ENCODE peak calls at places on chromosome 3, in five cellular contexts. One of them, this sample, is unnamed.

GRCh38 chr3:156473341-156473740 is 81.6 kb downstream of the SSR3 start:
- DNase-seq in fibroblast of villous mesenchyme: no peak
- DNase-seq in Kasumi-1: no peak
- DNase-seq in endothelial cell: no peak
- DNase-seq in lower lobe of right lung: no peak
- DNase-seq in this sample: no peak

GRCh38 chr3:9786825-9787654 is 5.2 kb downstream of the TADA3 start:
- DNase-seq in Kasumi-1: no peak
- DNase-seq in endothelial cell: no peak
- DNase-seq in fibroblast of villous mesenchyme: no peak
- DNase-seq in lower lobe of right lung: no peak
- DNase-seq in this sample: no peak

GRCh38 chr3:139430467-139430866 is 41.0 kb upstream of the COPB2 start:
- DNase-seq in endothelial cell: no peak
- DNase-seq in fibroblast of villous mesenchyme: no peak
- DNase-seq in Kasumi-1: no peak
- DNase-seq in lower lobe of right lung: no peak
- DNase-seq in this sample: no peak

GRCh38 chr3:17336291-17336690 is 406.1 kb downstream of the TBC1D5 start:
- DNase-seq in lower lobe of right lung: no peak
- DNase-seq in fibroblast of villous mesenchyme: peak
- DNase-seq in endothelial cell: no peak
- DNase-seq in Kasumi-1: no peak
- DNase-seq in this sample: no peak

GRCh38 chr3:13824521-13825316 is 55.2 kb downstream of the WNT7A start:
- DNase-seq in fibroblast of villous mesenchyme: no peak
- DNase-seq in Kasumi-1: no peak
- DNase-seq in endothelial cell: no peak
- DNase-seq in lower lobe of right lung: no peak
- DNase-seq in this sample: no peak

GRCh38 chr3:16614033-16615031 is 9.1 kb upstream of the DAZL start:
- DNase-seq in fibroblast of villous mesenchyme: no peak
- DNase-seq in endothelial cell: no peak
- DNase-seq in Kasumi-1: no peak
- DNase-seq in lower lobe of right lung: no peak
- DNase-seq in this sample: no peak

GRCh38 chr3:43328653-43329052 is 42.3 kb downstream of the SNRK start:
- DNase-seq in Kasumi-1: no peak
- DNase-seq in fibroblast of villous mesenchyme: no peak
- DNase-seq in lower lobe of right lung: no peak
- DNase-seq in endothelial cell: no peak
- DNase-seq in this sample: no peak

GRCh38 chr3:165892565-165892964 is 55.3 kb upstream of the BCHE start:
- DNase-seq in lower lobe of right lung: no peak
- DNase-seq in fibroblast of villous mesenchyme: no peak
- DNase-seq in Kasumi-1: no peak
- DNase-seq in endothelial cell: no peak
- DNase-seq in this sample: no peak

GRCh38 chr3:148880681-148881080 is 15.6 kb downstream of the CPA3 start:
- DNase-seq in endothelial cell: peak
- DNase-seq in Kasumi-1: peak
- DNase-seq in lower lobe of right lung: no peak
- DNase-seq in fibroblast of villous mesenchyme: no peak
- DNase-seq in this sample: no peak

GRCh38 chr3:45987368-45988099 is 8.1 kb downstream of the FYCO1 start:
- DNase-seq in lower lobe of right lung: no peak
- DNase-seq in fibroblast of villous mesenchyme: peak
- DNase-seq in Kasumi-1: no peak
- DNase-seq in endothelial cell: no peak
- DNase-seq in this sample: no peak